ENCODE peak calls at places on chromosome 16, in seven cellular contexts. S is endothelial cell, F is lower leg skin, E is Calu3, X is HL-60, Z is transverse colon, U is GM20000. H is an unnamed sample.
A peak's percentile ranks its signal among the peaks of the same experiment; 100 is the strongest.

GRCh38 chr16:23527961-23528634 is 17.8 kb upstream of the GGA2 start:
- DNase-seq in Z (no peak), S (no peak), X (no peak), E (no peak), U (no peak), F (no peak), H (no peak)

GRCh38 chr16:8763899-8764298 is 33.5 kb downstream of the TMEM186 start:
- DNase-seq in U (no peak), S (no peak), E (no peak), X (no peak), Z (no peak), F (no peak), H (no peak)

GRCh38 chr16:16890964-16891363 is 512.0 kb downstream of the NPIPA7 start:
- DNase-seq in E (no peak), S (no peak), X (no peak), U (no peak), F (no peak), Z (no peak), H (no peak)

GRCh38 chr16:88430524-88431446 is 22.3 kb upstream of the ZFPM1 start:
- DNase-seq in F (no peak), E (peak; percentile 44), X (no peak), U (peak; percentile 91), Z (peak; percentile 39), S (peak; percentile 39), H (peak; percentile 62)

GRCh38 chr16:66878067-66878466 is 2.2 kb upstream of the PDP2 start:
- DNase-seq in F (no peak), X (peak; percentile 87), E (no peak), U (peak; percentile 42), Z (no peak), S (no peak), H (no peak)

GRCh38 chr16:89357055-89357454 is 133.3 kb downstream of the ANKRD11 start:
- DNase-seq in E (no peak), X (no peak), S (no peak), Z (no peak), U (no peak), F (no peak), H (no peak)

GRCh38 chr16:10776280-10776679 is 32.6 kb downstream of the NUBP1 start:
- DNase-seq in U (peak; percentile 49), E (no peak), S (no peak), F (no peak), Z (no peak), X (no peak), H (no peak)

GRCh38 chr16:27238016-27238587 is 30.5 kb downstream of the NSMCE1 start:
- DNase-seq in Z (peak; percentile 71), E (no peak), F (peak; percentile 89), S (no peak), U (no peak), X (no peak), H (no peak)

DNA sequence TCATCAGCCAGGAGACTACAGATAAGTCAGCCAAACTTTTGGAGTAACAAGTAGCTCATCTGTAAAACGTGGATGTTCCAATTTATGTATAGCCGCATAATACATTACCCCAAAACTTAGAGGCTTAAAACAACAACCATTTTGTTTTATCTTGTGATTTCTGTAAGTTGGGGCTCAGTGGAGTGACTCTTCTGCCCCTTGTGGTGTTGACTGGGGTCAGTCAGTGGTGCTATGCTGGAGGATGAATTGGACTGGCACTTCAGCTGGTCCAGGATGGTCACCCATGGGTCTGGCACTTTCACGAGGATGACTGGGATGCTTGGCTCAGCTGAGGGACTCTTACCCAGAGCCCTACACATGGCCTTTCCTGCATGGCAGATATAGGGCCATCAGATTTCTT is 172.5 kb downstream of the WWOX start:
- DNase-seq in E (no peak), F (no peak), U (no peak), Z (no peak), S (no peak), X (no peak), H (no peak)
- TF ChIP-seq CTCF in E (no peak), F (no peak), U (no peak), Z (no peak), S (no peak), X (no peak), H (no peak)

DNA sequence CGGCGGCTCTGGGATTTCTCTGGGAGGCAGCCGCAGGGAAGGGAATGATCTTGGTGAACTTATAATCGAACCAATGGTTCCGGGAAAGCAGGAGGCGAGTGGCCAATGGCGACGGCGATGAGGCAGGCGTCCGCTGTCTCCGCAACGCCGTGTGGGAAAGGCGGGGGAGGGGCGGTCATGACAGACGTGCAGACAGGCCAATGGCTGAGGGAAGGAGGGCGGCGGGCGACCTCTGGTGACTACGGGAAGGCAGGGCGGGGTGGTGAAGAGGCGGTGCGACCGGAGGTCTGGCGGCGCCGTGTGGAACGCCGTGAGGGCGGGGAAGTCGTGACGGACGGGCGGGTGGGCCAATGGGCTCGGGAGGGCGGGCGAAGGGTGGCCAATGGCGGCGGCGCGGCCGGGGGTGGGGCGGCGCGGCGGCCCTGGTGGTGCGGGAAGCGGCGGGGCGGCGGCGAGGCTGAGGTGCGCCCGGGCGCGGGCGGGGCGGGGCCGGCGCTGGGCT is at the start of gene RAB40C:
- DNase-seq in U (peak; percentile 100), Z (peak; percentile 99), S (peak; percentile 98), E (peak; percentile 99), F (peak; percentile 100), X (peak; percentile 97), H (peak; percentile 96)
- TF ChIP-seq CTCF in U (no peak), Z (no peak), S (no peak), E (no peak), F (no peak), X (no peak), H (no peak)

GRCh38 chr16:85490971-85491771 is 122.0 kb upstream of the GSE1 start:
- DNase-seq in Z (peak; percentile 65), S (peak; percentile 54), X (no peak), F (no peak), U (peak; percentile 84), E (peak; percentile 35), H (peak; percentile 37)
- TF ChIP-seq CTCF in Z (peak; percentile 80), S (peak; percentile 76), X (peak; percentile 66), F (no peak), U (peak; percentile 80), E (peak; percentile 78), H (no peak)

GRCh38 chr16:71367243-71367976 is 8.9 kb downstream of the CALB2 start:
- DNase-seq in U (peak; percentile 65), F (no peak), Z (peak; percentile 38), E (peak; percentile 83), X (peak; percentile 11), S (peak; percentile 86), H (no peak)
- TF ChIP-seq CTCF in U (peak; percentile 73), F (no peak), Z (peak; percentile 26), E (peak; percentile 79), X (peak; percentile 74), S (peak; percentile 66), H (no peak)

H was measured in activated B cell treated with CpG ODN at 0.5 μM for 24 hours.